ENCODE peak calls at places on chromosome 1, in eight cellular contexts. One of them, this sample, is unnamed.
A peak's percentile ranks its signal among the peaks of the same experiment; 100 is the strongest.

GRCh38 chr1:206504363-206504713 is 3.0 kb upstream of the RASSF5 start:
- DNase-seq in NB4: no peak
- DNase-seq in stomach: no peak
- DNase-seq in heart left ventricle: no peak
- DNase-seq in ovary: no peak
- DNase-seq in uterus: no peak
- DNase-seq in tibial nerve: no peak
- DNase-seq in prostate gland: no peak
- DNase-seq in this sample: no peak

GRCh38 chr1:20893931-20894330 is 106.8 kb upstream of the HP1BP3 start:
- DNase-seq in NB4: no peak
- DNase-seq in stomach: no peak
- DNase-seq in heart left ventricle: no peak
- DNase-seq in ovary: no peak
- DNase-seq in uterus: no peak
- DNase-seq in tibial nerve: no peak
- DNase-seq in prostate gland: no peak
- DNase-seq in this sample: no peak

GRCh38 chr1:201212056-201212455 is 21.4 kb downstream of the IGFN1 start:
- DNase-seq in NB4: no peak
- DNase-seq in stomach: no peak
- DNase-seq in heart left ventricle: no peak
- DNase-seq in ovary: no peak
- DNase-seq in uterus: no peak
- DNase-seq in tibial nerve: no peak
- DNase-seq in prostate gland: no peak
- DNase-seq in this sample: no peak

GRCh38 chr1:53508991-53509663 is 49.9 kb downstream of the DMRTB1 start:
- DNase-seq in NB4: peak; percentile 20
- DNase-seq in stomach: no peak
- DNase-seq in heart left ventricle: no peak
- DNase-seq in ovary: no peak
- DNase-seq in uterus: peak; percentile 85
- DNase-seq in tibial nerve: no peak
- DNase-seq in prostate gland: no peak
- DNase-seq in this sample: no peak

GRCh38 chr1:17909634-17910033 is 154.5 kb downstream of the ACTL8 start:
- DNase-seq in NB4: peak; percentile 5
- DNase-seq in stomach: no peak
- DNase-seq in heart left ventricle: no peak
- DNase-seq in ovary: no peak
- DNase-seq in uterus: no peak
- DNase-seq in tibial nerve: no peak
- DNase-seq in prostate gland: no peak
- DNase-seq in this sample: peak; percentile 39

GRCh38 chr1:89687254-89687653 is 54.3 kb downstream of the LRRC8C start:
- DNase-seq in NB4: no peak
- DNase-seq in stomach: no peak
- DNase-seq in heart left ventricle: no peak
- DNase-seq in ovary: no peak
- DNase-seq in uterus: no peak
- DNase-seq in tibial nerve: no peak
- DNase-seq in prostate gland: no peak
- DNase-seq in this sample: no peak

GRCh38 chr1:21663251-21663950 is 5.8 kb downstream of the RAP1GAP start:
- DNase-seq in NB4: no peak
- DNase-seq in stomach: peak; percentile 20
- DNase-seq in heart left ventricle: no peak
- DNase-seq in ovary: no peak
- DNase-seq in uterus: no peak
- DNase-seq in tibial nerve: no peak
- DNase-seq in prostate gland: no peak
- DNase-seq in this sample: no peak

GRCh38 chr1:59480188-59480888 is 183.4 kb downstream of the FGGY start:
- DNase-seq in NB4: no peak
- DNase-seq in stomach: no peak
- DNase-seq in heart left ventricle: no peak
- DNase-seq in ovary: no peak
- DNase-seq in uterus: no peak
- DNase-seq in tibial nerve: no peak
- DNase-seq in prostate gland: no peak
- DNase-seq in this sample: no peak

GRCh38 chr1:14715266-14715665 is 116.8 kb downstream of the KAZN start:
- DNase-seq in NB4: no peak
- DNase-seq in stomach: no peak
- DNase-seq in heart left ventricle: no peak
- DNase-seq in ovary: no peak
- DNase-seq in uterus: no peak
- DNase-seq in tibial nerve: no peak
- DNase-seq in prostate gland: no peak
- DNase-seq in this sample: no peak

GRCh38 chr1:116453906-116454305 is 80.9 kb downstream of the ATP1A1 start:
- DNase-seq in NB4: no peak
- DNase-seq in stomach: no peak
- DNase-seq in heart left ventricle: no peak
- DNase-seq in ovary: no peak
- DNase-seq in uterus: no peak
- DNase-seq in tibial nerve: no peak
- DNase-seq in prostate gland: no peak
- DNase-seq in this sample: no peak

DNA sequence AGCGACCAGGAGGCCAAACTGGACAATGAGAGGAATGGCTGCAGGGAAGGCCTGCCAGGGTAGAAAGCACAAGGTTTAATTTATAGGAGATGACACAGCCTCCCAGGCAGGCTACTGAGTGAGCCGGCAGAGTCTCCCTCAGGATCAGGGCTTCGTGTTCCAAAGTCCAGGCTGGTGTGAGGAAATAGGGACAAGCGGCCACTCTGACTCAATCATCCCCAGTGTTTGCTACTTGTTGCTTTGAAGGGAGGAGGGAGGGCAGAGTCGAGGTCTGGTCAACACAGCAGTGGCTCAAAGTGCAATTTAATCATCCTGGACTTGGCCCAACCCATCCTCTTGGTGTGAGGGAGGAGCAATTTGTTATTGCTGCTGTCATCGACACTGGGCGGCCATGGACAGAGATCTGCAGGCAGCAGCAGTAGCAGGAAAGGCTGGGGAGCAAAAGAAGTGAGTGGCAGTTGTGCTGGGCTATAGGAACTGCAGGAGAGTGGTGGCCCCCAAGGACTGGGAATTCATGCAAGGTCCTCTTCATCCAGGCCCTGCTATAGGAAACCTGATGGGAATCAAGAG is 27.5 kb downstream of the TBX15 start:
- DNase-seq in NB4: no peak
- DNase-seq in stomach: peak; percentile 49
- DNase-seq in heart left ventricle: peak; percentile 42
- DNase-seq in ovary: no peak
- DNase-seq in uterus: no peak
- DNase-seq in tibial nerve: peak; percentile 82
- DNase-seq in prostate gland: no peak
- DNase-seq in this sample: no peak
- TF ChIP-seq POLR2A in NB4: no peak
- TF ChIP-seq POLR2A in stomach: no peak
- TF ChIP-seq POLR2A in heart left ventricle: no peak
- TF ChIP-seq POLR2A in ovary: no peak
- TF ChIP-seq POLR2A in uterus: no peak
- TF ChIP-seq POLR2A in tibial nerve: no peak
- TF ChIP-seq POLR2A in prostate gland: no peak
- TF ChIP-seq POLR2A in this sample: no peak

GRCh38 chr1:50976890-50977574 is 7.0 kb downstream of the CDKN2C start:
- DNase-seq in NB4: peak; percentile 73
- DNase-seq in stomach: no peak
- DNase-seq in heart left ventricle: peak; percentile 49
- DNase-seq in ovary: peak; percentile 22
- DNase-seq in uterus: no peak
- DNase-seq in tibial nerve: peak; percentile 12
- DNase-seq in prostate gland: no peak
- DNase-seq in this sample: peak; percentile 37

GRCh38 chr1:50978852-50979781 is 9.1 kb downstream of the CDKN2C start:
- DNase-seq in NB4: peak; percentile 59
- DNase-seq in stomach: no peak
- DNase-seq in heart left ventricle: no peak
- DNase-seq in ovary: no peak
- DNase-seq in uterus: no peak
- DNase-seq in tibial nerve: no peak
- DNase-seq in prostate gland: no peak
- DNase-seq in this sample: peak; percentile 25

GRCh38 chr1:50976111-50976889 is 6.3 kb downstream of the CDKN2C start:
- DNase-seq in NB4: no peak
- DNase-seq in stomach: no peak
- DNase-seq in heart left ventricle: no peak
- DNase-seq in ovary: no peak
- DNase-seq in uterus: no peak
- DNase-seq in tibial nerve: peak; percentile 4
- DNase-seq in prostate gland: no peak
- DNase-seq in this sample: no peak

GRCh38 chr1:50978144-50978851 is 8.3 kb downstream of the CDKN2C start:
- DNase-seq in NB4: peak; percentile 84
- DNase-seq in stomach: peak; percentile 61
- DNase-seq in heart left ventricle: peak; percentile 82
- DNase-seq in ovary: peak; percentile 63
- DNase-seq in uterus: peak; percentile 53
- DNase-seq in tibial nerve: peak; percentile 27
- DNase-seq in prostate gland: peak; percentile 42
- DNase-seq in this sample: peak; percentile 56

GRCh38 chr1:50977575-50978143 is 7.6 kb downstream of the CDKN2C start:
- DNase-seq in NB4: peak; percentile 67
- DNase-seq in stomach: peak; percentile 57
- DNase-seq in heart left ventricle: peak; percentile 85
- DNase-seq in ovary: peak; percentile 70
- DNase-seq in uterus: peak; percentile 51
- DNase-seq in tibial nerve: peak; percentile 8
- DNase-seq in prostate gland: peak; percentile 29
- DNase-seq in this sample: peak; percentile 53
- TF ChIP-seq POLR2A in NB4: peak; percentile 49
- TF ChIP-seq POLR2A in stomach: no peak
- TF ChIP-seq POLR2A in heart left ventricle: no peak
- TF ChIP-seq POLR2A in ovary: no peak
- TF ChIP-seq POLR2A in uterus: no peak
- TF ChIP-seq POLR2A in tibial nerve: no peak
- TF ChIP-seq POLR2A in prostate gland: no peak
- TF ChIP-seq POLR2A in this sample: no peak

GRCh38 chr1:26168410-26169167 is at the start of gene C1orf232:
- DNase-seq in NB4: no peak
- DNase-seq in stomach: no peak
- DNase-seq in heart left ventricle: no peak
- DNase-seq in ovary: no peak
- DNase-seq in uterus: no peak
- DNase-seq in tibial nerve: no peak
- DNase-seq in prostate gland: no peak
- DNase-seq in this sample: no peak

GRCh38 chr1:26171084-26172072 is at the start of gene ZNF593OS:
- DNase-seq in NB4: no peak
- DNase-seq in stomach: no peak
- DNase-seq in heart left ventricle: no peak
- DNase-seq in ovary: no peak
- DNase-seq in uterus: no peak
- DNase-seq in tibial nerve: no peak
- DNase-seq in prostate gland: no peak
- DNase-seq in this sample: no peak

GRCh38 chr1:26169201-26169600 is 438 bp upstream of the C1orf232 start:
- DNase-seq in NB4: no peak
- DNase-seq in stomach: no peak
- DNase-seq in heart left ventricle: no peak
- DNase-seq in ovary: no peak
- DNase-seq in uterus: no peak
- DNase-seq in tibial nerve: no peak
- DNase-seq in prostate gland: no peak
- DNase-seq in this sample: no peak

GRCh38 chr1:26170472-26170821 is 739 bp downstream of the ZNF593 start:
- DNase-seq in NB4: no peak
- DNase-seq in stomach: no peak
- DNase-seq in heart left ventricle: no peak
- DNase-seq in ovary: no peak
- DNase-seq in uterus: no peak
- DNase-seq in tibial nerve: no peak
- DNase-seq in prostate gland: no peak
- DNase-seq in this sample: no peak

GRCh38 chr1:26169669-26170471 is at the start of gene ZNF593:
- DNase-seq in NB4: peak; percentile 92
- DNase-seq in stomach: peak; percentile 94
- DNase-seq in heart left ventricle: peak; percentile 95
- DNase-seq in ovary: peak; percentile 93
- DNase-seq in uterus: peak; percentile 90
- DNase-seq in tibial nerve: peak; percentile 81
- DNase-seq in prostate gland: peak; percentile 87
- DNase-seq in this sample: peak; percentile 96
- TF ChIP-seq POLR2A in NB4: peak; percentile 76
- TF ChIP-seq POLR2A in stomach: peak; percentile 21
- TF ChIP-seq POLR2A in heart left ventricle: no peak
- TF ChIP-seq POLR2A in ovary: peak; percentile 78
- TF ChIP-seq POLR2A in uterus: peak; percentile 19
- TF ChIP-seq POLR2A in tibial nerve: peak; percentile 49
- TF ChIP-seq POLR2A in prostate gland: peak; percentile 52
- TF ChIP-seq POLR2A in this sample: no peak

DNA sequence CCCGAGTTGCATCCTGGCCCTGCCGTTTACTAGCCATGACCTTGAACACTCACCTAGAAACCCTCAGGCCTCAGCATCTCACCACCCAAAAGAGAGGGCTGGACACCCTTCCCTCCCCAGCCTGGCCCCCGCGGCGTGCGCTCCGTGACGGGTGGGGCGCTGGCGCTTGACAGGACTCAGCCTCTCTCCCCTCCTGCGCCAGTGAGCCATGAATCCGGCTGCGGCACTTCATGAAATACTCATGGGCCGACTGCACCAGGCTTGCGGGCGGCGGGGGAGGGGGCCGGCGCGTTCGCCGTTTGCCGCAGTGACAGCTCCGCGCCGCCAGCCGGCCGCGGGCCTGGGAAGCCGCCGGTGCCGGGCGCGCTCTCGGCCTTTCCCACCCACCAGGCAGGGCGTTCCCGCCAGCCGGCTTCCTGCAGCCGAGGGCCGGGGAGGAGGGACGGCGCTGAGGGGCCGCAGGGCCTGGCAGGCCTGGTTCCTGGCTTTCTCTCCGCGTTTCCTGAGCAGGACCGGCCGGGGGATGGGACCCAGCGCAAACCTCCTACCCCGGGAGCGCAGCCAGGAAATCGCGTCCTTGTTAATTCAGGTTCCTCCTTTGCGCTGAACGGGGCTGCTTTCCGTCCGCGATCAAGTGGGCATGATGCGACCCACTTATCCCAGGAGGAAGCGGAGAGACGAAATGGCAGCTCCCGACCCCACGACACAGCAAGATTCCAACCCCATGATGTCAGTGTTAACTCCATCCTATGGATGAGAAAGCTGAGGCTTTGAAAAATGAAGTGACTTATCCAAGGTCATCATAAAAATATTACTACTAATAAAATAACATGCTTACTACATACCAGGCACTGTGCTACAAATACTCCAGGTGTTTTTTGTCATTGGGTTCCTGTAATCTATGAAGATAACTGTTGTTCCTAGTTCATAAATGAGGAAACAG is 9.1 kb upstream of the LUZP1 start:
- DNase-seq in NB4: peak; percentile 80
- DNase-seq in stomach: peak; percentile 64
- DNase-seq in heart left ventricle: peak; percentile 91
- DNase-seq in ovary: peak; percentile 81
- DNase-seq in uterus: peak; percentile 81
- DNase-seq in tibial nerve: no peak
- DNase-seq in prostate gland: peak; percentile 64
- DNase-seq in this sample: peak; percentile 64
- TF ChIP-seq POLR2A in NB4: no peak
- TF ChIP-seq POLR2A in stomach: no peak
- TF ChIP-seq POLR2A in heart left ventricle: no peak
- TF ChIP-seq POLR2A in ovary: no peak
- TF ChIP-seq POLR2A in uterus: peak; percentile 15
- TF ChIP-seq POLR2A in tibial nerve: no peak
- TF ChIP-seq POLR2A in prostate gland: peak; percentile 3
- TF ChIP-seq POLR2A in this sample: no peak

This sample was measured in testis.